ENCODE peak calls at places on chromosomes 13 and 19, in nine cellular contexts. R is mammary epithelial cell, U is right lobe of liver, W is choroid plexus epithelial cell, Q is adipocyte, C is breast epithelium, L is left lung, Y is astrocyte of the spinal cord, I is prostate gland. F is an unnamed sample.

GRCh38 chr19:49497047-49497789 is 984 bp downstream of the RPS11 start:
- DNase-seq in C (no peak), I (no peak), L (peak), W (peak), R (peak), U (no peak), Y (peak), Q (peak), F (peak)

GRCh38 chr13:27708325-27708724 is 84.0 kb upstream of the GSX1 start:
- DNase-seq in Y (no peak), W (no peak), I (no peak), C (no peak), R (no peak), Q (no peak), L (no peak), U (no peak), F (peak)

GRCh38 chr13:90547272-90547790 is 800.2 kb upstream of the MIR17HG start:
- DNase-seq in W (no peak), C (no peak), U (no peak), Y (no peak), R (no peak), Q (no peak), L (no peak), I (no peak), F (no peak)

GRCh38 chr19:38134538-38135149 is 89.4 kb downstream of the DPF1 start:
- DNase-seq in W (peak), C (no peak), U (no peak), Y (peak), I (no peak), Q (peak), R (peak), L (no peak), F (peak)

GRCh38 chr19:35138305-35138799 is 272 bp upstream of the FXYD1 start:
- DNase-seq in U (peak), C (no peak), Q (no peak), I (no peak), Y (no peak), L (no peak), R (no peak), W (no peak), F (peak)

GRCh38 chr13:61045197-61045596 is 370.5 kb downstream of the PCDH20 start:
- DNase-seq in Q (no peak), I (no peak), U (no peak), W (no peak), Y (no peak), C (no peak), R (no peak), L (no peak), F (no peak)

GRCh38 chr13:34265016-34265692 is 447.2 kb downstream of the RFC3 start:
- DNase-seq in W (peak), Y (no peak), I (no peak), L (no peak), U (no peak), Q (no peak), C (no peak), R (peak), F (no peak)

GRCh38 chr13:55244991-55245644 is 1895.6 kb upstream of the PRR20A start:
- DNase-seq in Q (no peak), L (no peak), Y (no peak), C (no peak), W (no peak), I (no peak), R (no peak), U (no peak), F (peak)

GRCh38 chr13:95298971-95299627 is 2.2 kb downstream of the ABCC4 start:
- DNase-seq in Q (peak), W (peak), I (no peak), R (peak), C (no peak), L (no peak), Y (peak), U (no peak), F (no peak)

GRCh38 chr13:80037505-80037888 is 303.4 kb downstream of the SPRY2 start:
- DNase-seq in Q (peak), R (peak), L (no peak), C (no peak), W (peak), I (no peak), Y (peak), U (no peak), F (no peak)

GRCh38 chr13:63490149-63490548 is 2074.5 kb upstream of the PCDH20 start:
- DNase-seq in Q (no peak), L (no peak), I (no peak), R (no peak), W (no peak), C (no peak), U (no peak), Y (no peak), F (no peak)

GRCh38 chr13:99418663-99419140 is 82.6 kb upstream of the TM9SF2 start:
- DNase-seq in Q (no peak), W (no peak), I (no peak), Y (no peak), U (peak), R (no peak), C (no peak), L (no peak), F (no peak)

GRCh38 chr13:32047088-32047487 is 15.5 kb downstream of the FRY start:
- DNase-seq in W (no peak), I (no peak), C (no peak), R (no peak), Y (no peak), Q (no peak), L (no peak), U (no peak), F (no peak)

GRCh38 chr13:51599444-51600176 is 15.3 kb downstream of the WDFY2 start:
- DNase-seq in L (no peak), R (no peak), W (no peak), Y (no peak), I (no peak), Q (no peak), U (no peak), C (no peak), F (no peak)
- H3K4me3 ChIP-seq in L (no peak), R (no peak), W (no peak), Y (no peak), I (no peak), Q (no peak), U (no peak), C (no peak), F (no peak)

DNA sequence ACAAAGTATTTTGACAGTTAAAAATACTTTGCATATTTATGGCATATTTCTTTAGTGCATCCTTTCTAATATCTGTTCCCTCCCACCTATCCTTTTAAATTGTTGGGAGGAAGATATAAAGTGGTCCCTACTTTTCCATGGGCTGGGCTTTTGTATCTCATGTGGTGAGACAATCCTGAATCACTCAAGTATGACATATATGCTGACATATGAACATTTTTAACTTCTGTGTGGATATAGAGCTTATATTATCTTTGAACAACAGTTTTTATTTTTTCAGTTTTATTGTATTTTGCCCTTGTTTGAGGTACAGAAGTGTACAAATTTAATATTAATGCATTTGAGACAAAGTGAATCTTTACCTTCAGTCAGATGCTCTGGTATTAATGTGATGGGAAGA is 3.4 kb downstream of the ZMYM2 start:
- DNase-seq in U (no peak), I (no peak), W (no peak), C (no peak), Q (no peak), L (no peak), Y (no peak), R (no peak), F (no peak)
- H3K4me3 ChIP-seq in U (no peak), I (no peak), W (no peak), C (no peak), Q (peak), L (no peak), Y (no peak), R (no peak), F (no peak)

DNA sequence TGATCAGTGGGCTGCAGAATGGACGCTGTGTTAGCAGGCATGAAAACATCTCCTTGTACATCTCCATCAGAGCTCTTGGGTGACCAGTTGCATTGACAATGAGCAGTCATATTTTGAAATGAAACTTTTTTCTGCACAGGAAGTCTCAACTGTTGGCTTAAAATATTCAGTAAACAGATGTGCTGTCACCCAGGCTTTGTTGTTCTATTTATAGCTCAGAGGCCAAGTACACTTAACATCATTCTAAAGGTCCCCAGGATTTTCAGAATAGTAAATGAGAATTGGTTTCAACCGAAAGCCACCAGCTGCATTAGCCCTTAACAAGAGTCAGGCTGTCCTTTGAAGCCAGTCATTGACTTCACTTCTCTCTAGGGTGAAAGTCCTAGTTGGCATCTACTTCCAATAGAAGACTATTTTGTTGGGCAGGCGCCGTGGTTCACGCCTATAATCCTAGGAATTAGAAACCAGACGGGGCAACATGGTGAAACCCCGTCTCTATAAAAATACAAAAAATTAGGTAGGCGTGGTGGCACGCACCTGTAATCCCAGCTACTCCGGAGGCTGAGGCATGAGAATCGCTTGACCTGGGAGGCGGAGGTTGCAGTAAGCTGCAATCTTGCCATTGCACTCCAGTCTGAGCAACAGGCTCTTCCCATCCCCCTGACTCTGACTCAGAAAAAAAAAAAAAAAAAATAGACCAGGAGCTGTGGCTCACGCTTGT is 7.9 kb upstream of the PDE4A start:
- DNase-seq in C (no peak), U (no peak), R (no peak), I (no peak), W (no peak), L (no peak), Q (no peak), Y (no peak), F (no peak)
- H3K4me3 ChIP-seq in C (no peak), U (no peak), R (no peak), I (no peak), W (no peak), L (no peak), Q (no peak), Y (no peak), F (no peak)

DNA sequence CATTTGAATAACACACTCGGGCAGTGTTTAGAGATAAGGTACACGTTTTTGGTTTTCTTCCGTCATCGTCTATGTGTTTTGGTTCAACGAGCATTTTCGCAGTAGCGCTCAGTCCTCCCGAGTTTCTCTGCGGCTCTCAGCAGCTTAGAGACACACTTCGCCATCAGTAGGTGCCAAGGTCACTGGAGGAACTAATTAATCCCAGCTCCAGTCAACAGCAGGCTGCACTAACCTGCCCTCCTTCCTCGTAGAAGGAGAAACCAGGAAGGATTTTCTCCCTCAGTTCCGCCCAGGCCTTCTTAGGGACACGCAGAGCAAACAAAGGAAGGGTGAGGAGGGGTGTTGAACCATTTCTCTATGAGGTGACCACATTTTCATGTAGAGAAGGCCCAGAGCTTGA is 12.6 kb downstream of the MBNL2 start:
- DNase-seq in Q (no peak), Y (no peak), L (no peak), C (no peak), I (no peak), W (no peak), U (no peak), R (no peak), F (no peak)
- H3K4me3 ChIP-seq in Q (no peak), Y (no peak), L (no peak), C (peak), I (no peak), W (no peak), U (no peak), R (no peak), F (no peak)

GRCh38 chr19:15199219-15199651 is 1.6 kb downstream of the NOTCH3 start:
- DNase-seq in R (no peak), Q (no peak), C (no peak), Y (no peak), I (no peak), W (no peak), U (no peak), L (no peak), F (peak)
- H3K4me3 ChIP-seq in R (no peak), Q (peak), C (peak), Y (no peak), I (no peak), W (peak), U (no peak), L (peak), F (peak)

GRCh38 chr19:2978467-2978767 is 1.1 kb downstream of the TLE6 start:
- DNase-seq in W (no peak), Q (no peak), Y (no peak), L (no peak), R (no peak), I (no peak), C (no peak), U (no peak), F (no peak)

GRCh38 chr19:2976609-2977000 is 759 bp upstream of the TLE6 start:
- DNase-seq in L (no peak), Q (peak), R (no peak), Y (no peak), U (no peak), I (no peak), C (no peak), W (no peak), F (peak)

GRCh38 chr19:2974342-2974932 is 2.9 kb upstream of the TLE6 start:
- DNase-seq in R (no peak), C (peak), W (peak), Y (no peak), I (no peak), U (peak), Q (peak), L (peak), F (peak)

GRCh38 chr19:2977001-2977685 is at the start of gene TLE6:
- DNase-seq in Y (peak), C (peak), R (peak), L (peak), W (peak), Q (peak), U (peak), I (peak), F (peak)

GRCh38 chr19:2977686-2978466 is 512 bp downstream of the TLE6 start:
- DNase-seq in Y (no peak), Q (no peak), C (no peak), U (no peak), L (no peak), W (no peak), I (no peak), R (no peak), F (peak)
- H3K4me3 ChIP-seq in Y (peak), Q (peak), C (peak), U (peak), L (no peak), W (no peak), I (peak), R (no peak), F (peak)

GRCh38 chr13:46185634-46186033 is 3.7 kb upstream of the LCP1 start:
- DNase-seq in I (no peak), Y (no peak), L (no peak), U (no peak), W (no peak), C (no peak), Q (no peak), R (no peak), F (no peak)
- H3K4me3 ChIP-seq in I (no peak), Y (no peak), L (no peak), U (no peak), W (no peak), C (no peak), Q (no peak), R (no peak), F (no peak)